ENCODE peak calls at places on chromosomes 5 and 9, in four cellular contexts. E, Q, X and T are unnamed samples.
A peak's percentile ranks its signal among the peaks of the same experiment; 100 is the strongest.

GRCh38 chr9:125233678-125234077 is 7.5 kb downstream of the HSPA5 start:
- DNase-seq in E (no peak), Q (no peak), X (no peak), T (no peak)

GRCh38 chr5:55345327-55345726 is 37.5 kb downstream of the MTREX start:
- DNase-seq in X (no peak), E (peak; percentile 56), Q (no peak), T (no peak)

GRCh38 chr5:172530406-172530805 is 76.1 kb upstream of the SH3PXD2B start:
- DNase-seq in X (no peak), E (no peak), Q (no peak), T (no peak)

GRCh38 chr5:6470672-6471071 is 22.0 kb downstream of the UBE2QL1 start:
- DNase-seq in Q (no peak), E (no peak), X (no peak), T (no peak)

GRCh38 chr5:134177197-134178171 is 734 bp upstream of the SKP1 start:
- DNase-seq in X (peak; percentile 76), Q (no peak), E (peak; percentile 68), T (peak; percentile 26)

GRCh38 chr5:86625148-86625547 is 7.4 kb downstream of the COX7C start:
- DNase-seq in X (no peak), Q (no peak), E (no peak), T (no peak)

GRCh38 chr9:34994429-34995287 is 5.1 kb downstream of the DNAJB5 start:
- DNase-seq in E (peak; percentile 38), X (peak; percentile 41), Q (peak; percentile 54), T (no peak)

GRCh38 chr5:77892061-77893010 is 116.2 kb upstream of the TBCA start:
- DNase-seq in X (no peak), Q (no peak), E (no peak), T (no peak)

GRCh38 chr5:146726891-146727290 is 151.7 kb downstream of the PPP2R2B start:
- DNase-seq in E (no peak), Q (no peak), X (no peak), T (no peak)

GRCh38 chr9:21804791-21805190 is 2.4 kb downstream of the MTAP start:
- DNase-seq in X (no peak), E (no peak), Q (no peak), T (no peak)

GRCh38 chr5:142925795-142926194 is 155.6 kb downstream of the ARHGAP26 start:
- DNase-seq in E (no peak), Q (no peak), X (no peak), T (no peak)

GRCh38 chr9:111731916-111732315 is 62.8 kb downstream of the SHOC1 start:
- DNase-seq in X (no peak), Q (no peak), E (no peak), T (no peak)
- TF ChIP-seq ETV6 in X (no peak), Q (no peak), E (no peak), T (no peak)

GRCh38 chr9:137716694-137717287 is 98.0 kb downstream of the EHMT1 start:
- DNase-seq in E (no peak), Q (no peak), X (no peak), T (no peak)
- TF ChIP-seq ETV6 in E (no peak), Q (no peak), X (no peak), T (no peak)

DNA sequence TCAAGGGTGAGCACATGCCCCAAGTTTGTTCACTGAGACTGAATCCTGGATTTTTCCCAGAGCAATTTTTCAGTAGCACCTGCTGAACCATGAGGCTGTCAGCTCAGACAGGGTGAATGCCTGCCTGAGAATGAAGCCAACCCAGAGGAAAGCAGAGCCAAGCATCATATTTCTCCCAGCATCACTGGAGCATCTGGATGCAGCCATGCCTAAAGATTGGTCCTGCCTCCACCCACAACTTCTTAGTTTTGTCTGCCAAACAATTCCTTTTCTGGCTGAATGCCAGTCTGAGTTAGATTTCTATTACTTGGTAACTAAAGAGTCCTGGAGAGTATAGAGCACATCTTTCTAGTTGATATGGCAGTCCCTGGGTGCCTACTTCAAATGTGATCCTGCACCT is 343.7 kb downstream of the CSNK1G3 start:
- DNase-seq in E (no peak), Q (no peak), X (no peak), T (no peak)
- TF ChIP-seq ETV6 in E (no peak), Q (no peak), X (no peak), T (no peak)

GRCh38 chr9:7111413-7111812 is 353.6 kb downstream of the KDM4C start:
- DNase-seq in X (no peak), Q (no peak), E (no peak), T (no peak)
- TF ChIP-seq ETV6 in X (no peak), Q (no peak), E (no peak), T (no peak)

GRCh38 chr9:105673850-105674387 is 11.7 kb downstream of the TAL2 start:
- DNase-seq in E (no peak), X (no peak), Q (peak; percentile 45), T (no peak)
- TF ChIP-seq ETV6 in E (no peak), X (no peak), Q (no peak), T (no peak)

GRCh38 chr9:89929315-89929714 is 324.5 kb downstream of the GADD45G start:
- DNase-seq in E (no peak), X (no peak), Q (no peak), T (no peak)
- TF ChIP-seq ETV6 in E (no peak), X (no peak), Q (no peak), T (no peak)